ENCODE peak calls at places on chromosomes 6 and 20, in four cellular contexts. One of them, this sample, is unnamed.

GRCh38 chr6:30847421-30847970 is 36.8 kb upstream of the DDR1 start:
- DNase-seq in T-helper 2 cell: no peak
- DNase-seq in NCI-H1105 treated with DMSO at 0.1 percent for 48 hours: no peak
- DNase-seq in NCI-H460: no peak
- DNase-seq in this sample: no peak

GRCh38 chr6:137496392-137496767 is 2.2 kb upstream of the OLIG3 start:
- DNase-seq in T-helper 2 cell: no peak
- DNase-seq in NCI-H460: no peak
- DNase-seq in NCI-H1105 treated with DMSO at 0.1 percent for 48 hours: no peak
- DNase-seq in this sample: no peak

GRCh38 chr20:25176184-25176583 is 19.3 kb upstream of the ENTPD6 start:
- DNase-seq in NCI-H460: no peak
- DNase-seq in NCI-H1105 treated with DMSO at 0.1 percent for 48 hours: no peak
- DNase-seq in T-helper 2 cell: no peak
- DNase-seq in this sample: no peak

GRCh38 chr20:4519530-4519929 is 202.2 kb upstream of the PRND start:
- DNase-seq in NCI-H460: peak
- DNase-seq in NCI-H1105 treated with DMSO at 0.1 percent for 48 hours: no peak
- DNase-seq in T-helper 2 cell: no peak
- DNase-seq in this sample: no peak

GRCh38 chr20:9617062-9617461 is 102.7 kb downstream of the LAMP5 start:
- DNase-seq in T-helper 2 cell: peak
- DNase-seq in NCI-H460: peak
- DNase-seq in NCI-H1105 treated with DMSO at 0.1 percent for 48 hours: peak
- DNase-seq in this sample: peak

GRCh38 chr20:17358854-17359253 is 132.0 kb downstream of the PCSK2 start:
- DNase-seq in T-helper 2 cell: no peak
- DNase-seq in NCI-H460: no peak
- DNase-seq in NCI-H1105 treated with DMSO at 0.1 percent for 48 hours: no peak
- DNase-seq in this sample: no peak

GRCh38 chr6:169961772-169962561 is 210.5 kb downstream of the ERMARD start:
- DNase-seq in NCI-H460: no peak
- DNase-seq in T-helper 2 cell: no peak
- DNase-seq in NCI-H1105 treated with DMSO at 0.1 percent for 48 hours: no peak
- DNase-seq in this sample: no peak

GRCh38 chr20:24620937-24621519 is 151.6 kb downstream of the SYNDIG1 start:
- DNase-seq in NCI-H460: no peak
- DNase-seq in T-helper 2 cell: no peak
- DNase-seq in NCI-H1105 treated with DMSO at 0.1 percent for 48 hours: no peak
- DNase-seq in this sample: no peak

GRCh38 chr6:13297391-13297790 is 30.9 kb downstream of the TBC1D7 start:
- DNase-seq in T-helper 2 cell: no peak
- DNase-seq in NCI-H1105 treated with DMSO at 0.1 percent for 48 hours: no peak
- DNase-seq in NCI-H460: no peak
- DNase-seq in this sample: no peak

GRCh38 chr20:17810847-17811604 is 111.3 kb downstream of the BANF2 start:
- DNase-seq in NCI-H1105 treated with DMSO at 0.1 percent for 48 hours: no peak
- DNase-seq in NCI-H460: no peak
- DNase-seq in T-helper 2 cell: no peak
- DNase-seq in this sample: no peak

GRCh38 chr6:44289726-44290125 is 19.5 kb downstream of the TMEM151B start:
- DNase-seq in NCI-H1105 treated with DMSO at 0.1 percent for 48 hours: no peak
- DNase-seq in T-helper 2 cell: no peak
- DNase-seq in NCI-H460: no peak
- DNase-seq in this sample: no peak

GRCh38 chr6:156514186-156514585 is 263.0 kb upstream of the ARID1B start:
- DNase-seq in NCI-H1105 treated with DMSO at 0.1 percent for 48 hours: no peak
- DNase-seq in T-helper 2 cell: no peak
- DNase-seq in NCI-H460: no peak
- DNase-seq in this sample: no peak

GRCh38 chr6:4128072-4128471 is 7.3 kb downstream of the ECI2 start:
- DNase-seq in NCI-H1105 treated with DMSO at 0.1 percent for 48 hours: no peak
- DNase-seq in T-helper 2 cell: no peak
- DNase-seq in NCI-H460: no peak
- DNase-seq in this sample: no peak

GRCh38 chr20:33667245-33668086 is 723 bp downstream of the ACTL10 start:
- DNase-seq in NCI-H1105 treated with DMSO at 0.1 percent for 48 hours: peak
- DNase-seq in NCI-H460: no peak
- DNase-seq in T-helper 2 cell: peak
- DNase-seq in this sample: no peak

GRCh38 chr6:129191275-129191674 is 308.3 kb downstream of the LAMA2 start:
- DNase-seq in T-helper 2 cell: no peak
- DNase-seq in NCI-H460: no peak
- DNase-seq in NCI-H1105 treated with DMSO at 0.1 percent for 48 hours: no peak
- DNase-seq in this sample: no peak

GRCh38 chr6:127855542-127856159 is 45.2 kb downstream of the THEMIS start:
- DNase-seq in NCI-H460: no peak
- DNase-seq in T-helper 2 cell: peak
- DNase-seq in NCI-H1105 treated with DMSO at 0.1 percent for 48 hours: no peak
- DNase-seq in this sample: no peak

GRCh38 chr6:11848852-11849731 is 70.5 kb upstream of the ADTRP start:
- DNase-seq in T-helper 2 cell: no peak
- DNase-seq in NCI-H1105 treated with DMSO at 0.1 percent for 48 hours: peak
- DNase-seq in NCI-H460: no peak
- DNase-seq in this sample: no peak

GRCh38 chr6:125173341-125173740 is 19.8 kb downstream of the TPD52L1 start:
- DNase-seq in NCI-H460: no peak
- DNase-seq in T-helper 2 cell: no peak
- DNase-seq in NCI-H1105 treated with DMSO at 0.1 percent for 48 hours: no peak
- DNase-seq in this sample: no peak

GRCh38 chr20:12644481-12644880 is 364.3 kb upstream of the SPTLC3 start:
- DNase-seq in NCI-H460: no peak
- DNase-seq in NCI-H1105 treated with DMSO at 0.1 percent for 48 hours: no peak
- DNase-seq in T-helper 2 cell: no peak
- DNase-seq in this sample: no peak

GRCh38 chr6:148413321-148414094 is 70.9 kb downstream of the SASH1 start:
- DNase-seq in T-helper 2 cell: no peak
- DNase-seq in NCI-H460: no peak
- DNase-seq in NCI-H1105 treated with DMSO at 0.1 percent for 48 hours: no peak
- DNase-seq in this sample: no peak

GRCh38 chr6:109491207-109491938 is 8.4 kb upstream of the ZBTB24 start:
- DNase-seq in NCI-H460: no peak
- DNase-seq in NCI-H1105 treated with DMSO at 0.1 percent for 48 hours: no peak
- DNase-seq in T-helper 2 cell: no peak
- DNase-seq in this sample: no peak

GRCh38 chr6:52285174-52286068 is 879 bp upstream of the MCM3 start:
- DNase-seq in NCI-H1105 treated with DMSO at 0.1 percent for 48 hours: peak
- DNase-seq in NCI-H460: no peak
- DNase-seq in T-helper 2 cell: no peak
- DNase-seq in this sample: peak

GRCh38 chr6:31203345-31203979 is 33.0 kb upstream of the POU5F1 start:
- DNase-seq in NCI-H460: peak
- DNase-seq in NCI-H1105 treated with DMSO at 0.1 percent for 48 hours: peak
- DNase-seq in T-helper 2 cell: peak
- DNase-seq in this sample: no peak

GRCh38 chr20:23419995-23420901 is 1.0 kb downstream of the NAPB start:
- DNase-seq in NCI-H1105 treated with DMSO at 0.1 percent for 48 hours: peak
- DNase-seq in NCI-H460: no peak
- DNase-seq in T-helper 2 cell: peak
- DNase-seq in this sample: peak

GRCh38 chr6:109580519-109580918 is 97.5 kb upstream of the ZBTB24 start:
- DNase-seq in T-helper 2 cell: no peak
- DNase-seq in NCI-H1105 treated with DMSO at 0.1 percent for 48 hours: no peak
- DNase-seq in NCI-H460: no peak
- DNase-seq in this sample: no peak

GRCh38 chr20:15487682-15488081 is 1085.6 kb downstream of the KIF16B start:
- DNase-seq in NCI-H1105 treated with DMSO at 0.1 percent for 48 hours: no peak
- DNase-seq in T-helper 2 cell: no peak
- DNase-seq in NCI-H460: no peak
- DNase-seq in this sample: no peak

GRCh38 chr20:55855052-55855451 is 150.3 kb downstream of the CBLN4 start:
- DNase-seq in T-helper 2 cell: no peak
- DNase-seq in NCI-H1105 treated with DMSO at 0.1 percent for 48 hours: no peak
- DNase-seq in NCI-H460: no peak
- DNase-seq in this sample: no peak

GRCh38 chr6:81772741-81773140 is 20.3 kb upstream of the TENT5A start:
- DNase-seq in T-helper 2 cell: no peak
- DNase-seq in NCI-H1105 treated with DMSO at 0.1 percent for 48 hours: no peak
- DNase-seq in NCI-H460: no peak
- DNase-seq in this sample: no peak

GRCh38 chr6:52417675-52418111 is 2.4 kb upstream of the EFHC1 start:
- DNase-seq in NCI-H460: no peak
- DNase-seq in T-helper 2 cell: no peak
- DNase-seq in NCI-H1105 treated with DMSO at 0.1 percent for 48 hours: no peak
- DNase-seq in this sample: peak

GRCh38 chr6:127618729-127619128 is 41.8 kb downstream of the C6orf58 start:
- DNase-seq in NCI-H1105 treated with DMSO at 0.1 percent for 48 hours: no peak
- DNase-seq in NCI-H460: no peak
- DNase-seq in T-helper 2 cell: no peak
- DNase-seq in this sample: no peak

This sample was measured in AG09309.